ENCODE peak calls at places on chromosomes 2 and 18, in seven cellular contexts. P is GF-D8; R is brain microvascular endothelial cell; N is stimulated activated naive CD8-positive, alpha-beta T cell treated with anti-CD3 and anti-CD28 coated beads, Interleukin-15, Interleukin-2, amounts not matched to agents 100 U/mL and 50 U/mL, for 24 hours; V is mesenchymal stem cell; I is Right ventricle myocardium inferior; C is SK-N-DZ. G is an unnamed sample.
A peak's percentile ranks its signal among the peaks of the same experiment; 100 is the strongest.

GRCh38 chr2:235066895-235067294 is 115.1 kb downstream of the SH3BP4 start:
- DNase-seq in P (no peak), R (no peak), N (no peak), V (no peak), I (no peak), C (peak; percentile 51), G (no peak)

GRCh38 chr2:223465793-223466192 is 136.4 kb downstream of the SCG2 start:
- DNase-seq in P (peak; percentile 98), R (peak; percentile 96), N (no peak), V (peak; percentile 98), I (peak; percentile 76), C (no peak), G (no peak)

GRCh38 chr18:48656582-48656981 is 117.8 kb downstream of the CTIF start:
- DNase-seq in P (no peak), R (peak; percentile 56), N (no peak), V (no peak), I (no peak), C (peak; percentile 78), G (no peak)

GRCh38 chr2:8889978-8890377 is 52.6 kb upstream of the KIDINS220 start:
- DNase-seq in P (no peak), R (no peak), N (no peak), V (peak; percentile 16), I (no peak), C (no peak), G (no peak)

GRCh38 chr2:7031424-7032245 is 114.4 kb downstream of the RNF144A start:
- DNase-seq in P (no peak), R (peak; percentile 24), N (no peak), V (no peak), I (no peak), C (no peak), G (no peak)

GRCh38 chr2:112891333-112891950 is 19.5 kb upstream of the IL37 start:
- DNase-seq in P (no peak), R (no peak), N (no peak), V (no peak), I (no peak), C (no peak), G (no peak)

GRCh38 chr18:7562491-7562890 is 4.6 kb upstream of the PTPRM start:
- DNase-seq in P (no peak), R (no peak), N (no peak), V (peak; percentile 18), I (no peak), C (no peak), G (no peak)

GRCh38 chr18:75638597-75639467 is 211.3 kb upstream of the SMIM21 start:
- DNase-seq in P (no peak), R (peak; percentile 21), N (no peak), V (peak; percentile 52), I (no peak), C (no peak), G (no peak)

GRCh38 chr2:113791697-113792590 is 35.5 kb upstream of the SLC35F5 start:
- DNase-seq in P (no peak), R (peak; percentile 2), N (no peak), V (peak; percentile 20), I (no peak), C (no peak), G (no peak)

GRCh38 chr2:120110507-120110906 is 97.6 kb downstream of the EPB41L5 start:
- DNase-seq in P (peak; percentile 64), R (no peak), N (no peak), V (no peak), I (no peak), C (no peak), G (no peak)

GRCh38 chr2:75833386-75833785 is 122.7 kb upstream of the GCFC2 start:
- DNase-seq in P (no peak), R (no peak), N (no peak), V (no peak), I (no peak), C (no peak), G (no peak)

GRCh38 chr2:238404406-238405216 is 22.1 kb upstream of the ASB1 start:
- DNase-seq in P (no peak), R (no peak), N (no peak), V (no peak), I (no peak), C (no peak), G (no peak)

GRCh38 chr2:81706856-81707255 is 1402.3 kb upstream of the LRRTM1 start:
- DNase-seq in P (no peak), R (no peak), N (no peak), V (no peak), I (no peak), C (no peak), G (no peak)

GRCh38 chr2:140990416-140990815 is 1140.4 kb downstream of the LRP1B start:
- DNase-seq in P (no peak), R (peak; percentile 71), N (no peak), V (peak; percentile 83), I (no peak), C (no peak), G (no peak)

GRCh38 chr2:121400206-121400605 is 115.2 kb upstream of the TFCP2L1 start:
- DNase-seq in P (no peak), R (peak; percentile 82), N (no peak), V (peak; percentile 90), I (no peak), C (no peak), G (no peak)

GRCh38 chr18:7028625-7029024 is 89.0 kb downstream of the LAMA1 start:
- DNase-seq in P (no peak), R (no peak), N (no peak), V (no peak), I (no peak), C (no peak), G (no peak)

GRCh38 chr18:36330435-36331049 is 33.0 kb downstream of the FHOD3 start:
- DNase-seq in P (no peak), R (no peak), N (no peak), V (no peak), I (no peak), C (peak; percentile 53), G (no peak)

GRCh38 chr2:152098033-152098797 is 629 bp downstream of the CACNB4 start:
- DNase-seq in P (no peak), R (peak; percentile 7), N (peak; percentile 6), V (no peak), I (peak; percentile 79), C (peak; percentile 45), G (no peak)

GRCh38 chr2:12534646-12535263 is 182.0 kb upstream of the TRIB2 start:
- DNase-seq in P (no peak), R (peak; percentile 91), N (no peak), V (peak; percentile 80), I (no peak), C (no peak), G (no peak)

GRCh38 chr2:237873961-237874551 is 14.6 kb downstream of the RAMP1 start:
- DNase-seq in P (no peak), R (no peak), N (no peak), V (no peak), I (no peak), C (no peak), G (no peak)

G was measured in natural killer cell treated with Interleukin-12 subunit alpha and Interleukin-12 subunit beta and Interleukin-15 and Interleukin-18, amount 100 ng/mL, for 72 hours.